ENCODE peak calls at places on chromosomes 2 and 18, in four cellular contexts. Y, M, O and R are unnamed samples.

GRCh38 chr2:30326497-30326896 is 95.2 kb downstream of the LBH start:
- DNase-seq in O (no peak), M (no peak), Y (no peak), R (no peak)

GRCh38 chr2:207444756-207445155 is 85.0 kb upstream of the CREB1 start:
- DNase-seq in M (no peak), O (no peak), Y (no peak), R (no peak)

GRCh38 chr18:26711806-26712205 is 153.7 kb downstream of the AQP4 start:
- DNase-seq in M (no peak), O (no peak), Y (no peak), R (no peak)

GRCh38 chr18:58766164-58766563 is 94.9 kb downstream of the MALT1 start:
- DNase-seq in O (no peak), M (no peak), Y (no peak), R (no peak)

GRCh38 chr2:28276076-28276618 is 116.5 kb upstream of the FOSL2 start:
- DNase-seq in O (peak), Y (no peak), M (peak), R (no peak)

GRCh38 chr18:57026316-57026715 is 120.6 kb upstream of the BOD1L2 start:
- DNase-seq in Y (no peak), M (no peak), O (no peak), R (no peak)

GRCh38 chr2:38274286-38275276 is 102.5 kb downstream of the ATL2 start:
- DNase-seq in Y (peak), O (peak), M (peak), R (no peak)

GRCh38 chr2:15919716-15920444 is 20.5 kb upstream of the MYCN start:
- DNase-seq in Y (no peak), O (no peak), M (no peak), R (no peak)

GRCh38 chr2:112480540-112481049 is 1.4 kb upstream of the TTL start:
- DNase-seq in O (no peak), M (peak), Y (peak), R (no peak)

GRCh38 chr2:223055836-223056235 is 3.8 kb downstream of the KCNE4 start:
- DNase-seq in Y (no peak), M (peak), O (no peak), R (no peak)
- TF ChIP-seq CREB1 in Y (no peak), M (no peak), O (no peak), R (no peak)

DNA sequence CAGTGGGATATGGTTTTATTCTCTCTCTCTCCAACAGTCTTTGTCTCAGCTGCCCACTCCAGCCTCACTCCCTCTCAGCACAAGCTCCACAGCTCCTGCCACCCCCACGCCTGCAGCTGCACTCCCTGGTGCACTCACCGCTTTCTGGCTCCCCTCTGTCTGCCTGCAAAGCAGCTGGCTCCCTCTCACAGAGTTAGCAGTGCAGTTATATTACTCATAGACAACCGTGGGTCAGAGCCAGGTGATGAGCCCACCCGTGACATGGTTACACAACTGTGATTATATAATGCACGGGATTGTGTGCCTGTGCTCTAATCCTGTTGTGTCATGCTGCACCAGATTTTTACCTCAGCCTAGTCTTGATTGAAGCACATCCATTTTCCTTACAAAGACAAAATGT is 276.9 kb upstream of the CHAC2 start:
- DNase-seq in Y (no peak), M (no peak), O (no peak), R (no peak)
- TF ChIP-seq CREB1 in Y (no peak), M (no peak), O (no peak), R (no peak)

GRCh38 chr18:3479978-3480377 is 30.0 kb downstream of the TGIF1 start:
- DNase-seq in M (no peak), O (no peak), Y (no peak), R (no peak)

GRCh38 chr18:3482258-3482657 is 32.3 kb downstream of the TGIF1 start:
- DNase-seq in M (no peak), Y (no peak), O (no peak), R (no peak)

GRCh38 chr18:3478262-3478978 is 28.4 kb downstream of the TGIF1 start:
- DNase-seq in O (no peak), M (no peak), Y (no peak), R (no peak)

GRCh38 chr18:3480827-3481226 is 30.9 kb downstream of the TGIF1 start:
- DNase-seq in Y (no peak), O (no peak), M (no peak), R (no peak)

DNA sequence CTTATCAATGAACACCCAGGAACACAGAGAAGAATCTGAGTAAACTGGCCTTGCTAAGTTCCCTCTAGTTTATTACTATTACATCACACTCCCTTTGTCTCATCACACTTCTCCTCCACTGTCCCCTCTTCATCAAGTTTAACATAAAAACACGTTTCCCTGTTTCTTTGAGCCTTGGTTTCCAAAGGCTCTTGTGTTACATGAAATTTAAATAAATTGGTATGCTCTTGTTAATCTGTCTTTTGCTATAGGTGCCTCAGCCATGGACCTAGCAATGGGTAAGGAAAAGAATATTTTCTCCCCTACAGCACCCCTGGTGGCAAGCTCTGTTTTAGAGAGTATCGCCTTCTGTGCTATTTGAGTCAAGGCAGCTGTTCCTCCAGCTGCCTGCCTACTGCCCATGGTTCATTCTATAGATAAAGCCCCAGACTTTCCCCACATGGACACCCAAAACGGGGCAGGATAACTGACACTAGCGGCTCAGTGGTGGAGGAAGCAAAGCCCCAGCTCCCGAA is 31.8 kb downstream of the TGIF1 start:
- DNase-seq in Y (peak), O (no peak), M (peak), R (peak)
- TF ChIP-seq CREB1 in Y (no peak), O (no peak), M (peak), R (no peak)

GRCh38 chr18:23269931-23270330 is 134.6 kb downstream of the CABLES1 start:
- DNase-seq in M (no peak), O (no peak), Y (no peak), R (no peak)
- TF ChIP-seq CREB1 in M (no peak), O (no peak), Y (no peak), R (no peak)

DNA sequence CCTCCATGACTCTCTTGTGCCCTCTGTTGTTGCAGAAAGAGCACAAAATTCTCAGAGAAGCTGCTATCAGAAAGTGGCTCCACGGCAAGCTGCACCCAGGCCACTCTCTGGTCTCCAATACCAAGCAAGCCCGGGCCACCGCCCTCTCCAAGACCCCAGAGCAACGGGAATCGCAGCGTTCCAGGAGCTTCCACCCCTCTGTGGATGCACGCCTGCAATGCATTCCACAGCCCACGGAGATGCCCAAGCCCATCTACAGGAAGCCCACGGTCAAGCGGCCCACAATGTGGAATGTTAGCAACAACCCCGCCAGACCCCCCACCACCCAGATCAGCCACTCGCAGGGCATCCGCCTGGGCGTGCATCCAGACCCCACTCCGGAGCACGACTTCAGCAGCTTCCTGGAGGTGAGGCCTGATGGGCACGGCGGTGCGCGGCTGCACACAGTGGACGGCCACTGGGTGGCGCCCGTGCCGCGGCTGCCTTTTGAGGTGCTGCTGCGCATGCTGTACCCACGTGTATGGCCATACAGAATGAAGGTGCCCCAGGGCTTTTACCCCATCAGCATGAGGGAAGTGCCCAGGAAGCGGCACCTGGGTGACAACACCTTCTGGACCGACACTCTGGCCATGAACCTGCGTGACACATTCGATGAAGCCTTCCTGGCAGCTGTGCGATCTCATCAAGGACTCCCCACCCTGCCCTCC is 6.3 kb downstream of the ANKRD53 start:
- DNase-seq in Y (peak), O (no peak), M (peak), R (peak)
- TF ChIP-seq CREB1 in Y (peak), O (no peak), M (peak), R (no peak)

GRCh38 chr18:23377669-23378469 is 75.2 kb upstream of the RIOK3 start:
- DNase-seq in O (peak), Y (no peak), M (peak), R (no peak)
- TF ChIP-seq CREB1 in O (peak), Y (no peak), M (no peak), R (no peak)

GRCh38 chr2:55587-56448 is 9.5 kb upstream of the FAM110C start:
- DNase-seq in M (no peak), Y (no peak), O (no peak), R (no peak)
- TF ChIP-seq CREB1 in M (no peak), Y (no peak), O (no peak), R (no peak)

GRCh38 chr18:60499675-60500074 is 127.1 kb upstream of the MC4R start:
- DNase-seq in O (no peak), M (no peak), Y (no peak), R (no peak)
- TF ChIP-seq CREB1 in O (no peak), M (no peak), Y (no peak), R (no peak)

GRCh38 chr2:63326473-63326872 is 261.8 kb downstream of the WDPCP start:
- DNase-seq in Y (no peak), O (no peak), M (no peak), R (no peak)
- TF ChIP-seq CREB1 in Y (no peak), O (no peak), M (no peak), R (no peak)

GRCh38 chr2:54550523-54550922 is 94.4 kb downstream of the SPTBN1 start:
- DNase-seq in M (no peak), O (no peak), Y (no peak), R (no peak)

GRCh38 chr2:54549912-54550518 is 93.9 kb downstream of the SPTBN1 start:
- DNase-seq in O (no peak), Y (no peak), M (no peak), R (no peak)

GRCh38 chr2:54553075-54553474 is 96.9 kb downstream of the SPTBN1 start:
- DNase-seq in M (no peak), O (no peak), Y (no peak), R (no peak)

GRCh38 chr2:54549430-54549829 is 93.3 kb downstream of the SPTBN1 start:
- DNase-seq in O (no peak), M (no peak), Y (no peak), R (no peak)

DNA sequence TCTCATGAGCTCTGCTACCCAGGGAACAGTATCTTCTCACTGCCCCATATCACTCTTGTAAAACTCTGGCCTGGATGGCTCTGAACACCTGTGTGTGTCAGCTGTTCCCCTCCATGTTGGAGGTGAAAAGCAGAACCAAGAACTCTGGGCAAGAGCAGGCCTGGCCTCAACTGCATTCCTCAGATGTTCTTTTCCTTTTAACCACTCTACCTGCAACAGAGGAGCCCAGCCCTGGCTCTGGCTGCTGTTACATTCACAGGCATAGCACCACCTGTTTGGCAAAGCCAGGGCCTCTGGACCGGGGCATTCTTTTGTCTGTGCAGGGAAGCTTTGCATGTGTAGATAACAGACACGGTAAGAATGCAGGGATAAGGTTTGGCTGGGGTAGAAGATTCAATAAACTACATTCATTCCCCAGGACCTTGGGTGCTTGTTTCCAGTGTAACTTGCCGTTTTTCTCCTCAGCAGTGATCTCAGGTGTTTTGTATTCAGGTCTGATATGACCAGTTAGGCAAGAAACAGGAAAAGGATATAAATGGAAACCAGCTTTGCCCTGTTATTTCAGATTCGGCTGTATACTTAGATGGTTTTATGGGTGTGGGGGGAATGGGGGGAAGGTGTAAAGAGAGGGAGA is 95.1 kb downstream of the SPTBN1 start:
- DNase-seq in O (no peak), M (no peak), Y (peak), R (peak)
- TF ChIP-seq CREB1 in O (no peak), M (no peak), Y (no peak), R (no peak)